ENCODE peak calls at places on chromosomes 3 and 15, in seven cellular contexts. One of them, this sample, is unnamed.

GRCh38 chr3:156642750-156643728 is 31.4 kb upstream of the TIPARP start:
- DNase-seq in endothelial cell: no peak
- DNase-seq in retina: peak; percentile 60
- DNase-seq in NCI-H1105: no peak
- DNase-seq in breast epithelium: no peak
- DNase-seq in GM19239: no peak
- DNase-seq in H7: peak; percentile 16
- DNase-seq in this sample: no peak

GRCh38 chr3:42926310-42926709 is 20.4 kb downstream of the ZNF662 start:
- DNase-seq in GM19239: no peak
- DNase-seq in NCI-H1105: no peak
- DNase-seq in breast epithelium: no peak
- DNase-seq in H7: no peak
- DNase-seq in endothelial cell: no peak
- DNase-seq in retina: no peak
- DNase-seq in this sample: no peak

GRCh38 chr3:55160241-55160877 is 232.5 kb upstream of the LRTM1 start:
- DNase-seq in breast epithelium: no peak
- DNase-seq in GM19239: no peak
- DNase-seq in endothelial cell: no peak
- DNase-seq in retina: peak; percentile 48
- DNase-seq in NCI-H1105: no peak
- DNase-seq in H7: no peak
- DNase-seq in this sample: peak; percentile 88

GRCh38 chr3:52055537-52056351 is 627 bp downstream of the DUSP7 start:
- DNase-seq in breast epithelium: no peak
- DNase-seq in NCI-H1105: no peak
- DNase-seq in GM19239: peak; percentile 58
- DNase-seq in H7: peak; percentile 88
- DNase-seq in retina: peak; percentile 83
- DNase-seq in endothelial cell: peak; percentile 64
- DNase-seq in this sample: no peak

GRCh38 chr3:33089515-33089914 is 7.4 kb downstream of the GLB1 start:
- DNase-seq in H7: no peak
- DNase-seq in retina: no peak
- DNase-seq in GM19239: peak; percentile 4
- DNase-seq in breast epithelium: no peak
- DNase-seq in NCI-H1105: no peak
- DNase-seq in endothelial cell: no peak
- DNase-seq in this sample: no peak

GRCh38 chr15:34282384-34282783 is 55.2 kb downstream of the SLC12A6 start:
- DNase-seq in retina: no peak
- DNase-seq in NCI-H1105: no peak
- DNase-seq in endothelial cell: no peak
- DNase-seq in H7: no peak
- DNase-seq in breast epithelium: no peak
- DNase-seq in GM19239: no peak
- DNase-seq in this sample: no peak

GRCh38 chr3:2872884-2873283 is 237.3 kb downstream of the IL5RA start:
- DNase-seq in NCI-H1105: no peak
- DNase-seq in H7: no peak
- DNase-seq in breast epithelium: no peak
- DNase-seq in GM19239: no peak
- DNase-seq in endothelial cell: no peak
- DNase-seq in retina: no peak
- DNase-seq in this sample: no peak

GRCh38 chr15:92845109-92845508 is 55.0 kb upstream of the CHD2 start:
- DNase-seq in H7: no peak
- DNase-seq in breast epithelium: no peak
- DNase-seq in endothelial cell: no peak
- DNase-seq in GM19239: peak; percentile 13
- DNase-seq in NCI-H1105: no peak
- DNase-seq in retina: no peak
- DNase-seq in this sample: no peak

GRCh38 chr15:29183071-29183831 is 86.4 kb downstream of the NSMCE3 start:
- DNase-seq in H7: no peak
- DNase-seq in breast epithelium: no peak
- DNase-seq in NCI-H1105: no peak
- DNase-seq in endothelial cell: no peak
- DNase-seq in GM19239: no peak
- DNase-seq in retina: no peak
- DNase-seq in this sample: no peak

GRCh38 chr3:167057586-167057985 is 322.5 kb downstream of the ZBBX start:
- DNase-seq in breast epithelium: no peak
- DNase-seq in endothelial cell: no peak
- DNase-seq in GM19239: no peak
- DNase-seq in H7: no peak
- DNase-seq in NCI-H1105: no peak
- DNase-seq in retina: peak; percentile 30
- DNase-seq in this sample: no peak

GRCh38 chr3:10281951-10282350 is 10.8 kb downstream of the GHRL start:
- DNase-seq in retina: no peak
- DNase-seq in NCI-H1105: no peak
- DNase-seq in breast epithelium: no peak
- DNase-seq in GM19239: no peak
- DNase-seq in H7: no peak
- DNase-seq in endothelial cell: no peak
- DNase-seq in this sample: no peak

GRCh38 chr3:152508705-152509104 is 240.0 kb downstream of the MBNL1 start:
- DNase-seq in breast epithelium: no peak
- DNase-seq in endothelial cell: no peak
- DNase-seq in H7: no peak
- DNase-seq in GM19239: no peak
- DNase-seq in retina: no peak
- DNase-seq in NCI-H1105: no peak
- DNase-seq in this sample: no peak

This sample was measured in GOT3.